ENCODE peak calls at places on chromosomes 11 and 22, in four cellular contexts. U is T1000, P is iris pigment epithelial cell, S is T-helper 2 cell. F is an unnamed sample.

GRCh38 chr11:79438631-79439429 is 2.0 kb downstream of the TENM4 start:
- DNase-seq in S (no peak), U (no peak), P (peak), F (no peak)

GRCh38 chr11:130478204-130478701 is 29.8 kb downstream of the ADAMTS15 start:
- DNase-seq in U (peak), S (no peak), P (peak), F (peak)

GRCh38 chr22:49753961-49754673 is 73.6 kb downstream of the BRD1 start:
- DNase-seq in S (no peak), P (no peak), U (no peak), F (no peak)

GRCh38 chr11:114291381-114291780 is 4.8 kb upstream of the NNMT start:
- DNase-seq in P (peak), S (no peak), U (no peak), F (no peak)

GRCh38 chr22:22833059-22833458 is 54.6 kb upstream of the IGLL5 start:
- DNase-seq in U (no peak), P (no peak), S (no peak), F (no peak)

GRCh38 chr22:35539910-35540599 is 576 bp upstream of the RASD2 start:
- DNase-seq in U (peak), P (peak), S (peak), F (no peak)

GRCh38 chr11:87493516-87493915 is 455.8 kb downstream of the TMEM135 start:
- DNase-seq in S (no peak), P (peak), U (no peak), F (no peak)

GRCh38 chr11:87466228-87466627 is 428.5 kb downstream of the TMEM135 start:
- DNase-seq in S (no peak), P (no peak), U (no peak), F (no peak)

GRCh38 chr11:133978816-133979215 is 22.0 kb upstream of the IGSF9B start:
- DNase-seq in U (no peak), S (no peak), P (no peak), F (no peak)

GRCh38 chr22:25380141-25380747 is 160.8 kb downstream of the CRYBB2 start:
- DNase-seq in P (no peak), S (no peak), U (no peak), F (no peak)

GRCh38 chr11:3916962-3917361 is 61.5 kb downstream of the STIM1 start:
- DNase-seq in S (no peak), P (no peak), U (no peak), F (no peak)

GRCh38 chr22:17931400-17931825 is 92.9 kb downstream of the MICAL3 start:
- DNase-seq in U (no peak), S (no peak), P (no peak), F (no peak)

GRCh38 chr11:12044799-12045198 is 36.4 kb upstream of the DKK3 start:
- DNase-seq in P (no peak), S (no peak), U (no peak), F (no peak)

GRCh38 chr11:6619021-6619745 is at the start of gene TPP1:
- DNase-seq in P (peak), S (peak), U (peak), F (peak)

GRCh38 chr11:47389577-47390072 is 11.3 kb upstream of the SPI1 start:
- DNase-seq in U (no peak), S (no peak), P (no peak), F (no peak)

GRCh38 chr11:8640305-8640932 is 42.0 kb downstream of the TRIM66 start:
- DNase-seq in U (no peak), S (no peak), P (no peak), F (no peak)

GRCh38 chr11:48073031-48073861 is 92.9 kb downstream of the PTPRJ start:
- DNase-seq in P (no peak), U (no peak), S (no peak), F (no peak)

GRCh38 chr11:122007611-122008071 is 108.4 kb downstream of the BLID start:
- DNase-seq in S (no peak), P (peak), U (no peak), F (no peak)

GRCh38 chr11:117597083-117597482 is 199.9 kb downstream of the DSCAML1 start:
- DNase-seq in U (no peak), P (peak), S (peak), F (no peak)

GRCh38 chr11:61041755-61042518 is 60.4 kb upstream of the CD5 start:
- DNase-seq in P (no peak), S (peak), U (no peak), F (no peak)

GRCh38 chr11:10387209-10388083 is 67.6 kb upstream of the AMPD3 start:
- DNase-seq in U (no peak), S (no peak), P (peak), F (no peak)